ENCODE peak calls at places on chromosomes 4 and X, in five cellular contexts. D, O, J, U and V are unnamed samples.

GRCh38 chrX:104679175-104679574 is 113.2 kb downstream of the IL1RAPL2 start:
- DNase-seq in J (no peak), O (no peak), D (no peak), U (no peak), V (no peak)

GRCh38 chrX:140050906-140051305 is 85.6 kb upstream of the CXorf66 start:
- DNase-seq in D (no peak), J (peak; percentile 15), U (peak; percentile 5), O (no peak), V (no peak)

GRCh38 chr4:123438031-123438430 is 41.4 kb downstream of the SPRY1 start:
- DNase-seq in D (no peak), U (no peak), O (no peak), J (peak; percentile 39), V (no peak)

GRCh38 chr4:115249808-115250207 is 136.4 kb upstream of the NDST4 start:
- DNase-seq in U (no peak), D (no peak), O (no peak), J (no peak), V (no peak)

GRCh38 chrX:25020391-25021131 is 4.8 kb upstream of the ARX start:
- DNase-seq in D (peak; percentile 19), O (no peak), J (no peak), U (no peak), V (no peak)

GRCh38 chr4:138035781-138036258 is 206.3 kb downstream of the SLC7A11 start:
- DNase-seq in U (peak; percentile 67), O (no peak), J (peak; percentile 90), D (no peak), V (peak; percentile 11)

GRCh38 chr4:186765138-186765537 is 41.5 kb upstream of the FAT1 start:
- DNase-seq in J (no peak), U (peak; percentile 50), O (no peak), D (no peak), V (no peak)

GRCh38 chrX:8306296-8306975 is 135.4 kb upstream of the VCX2 start:
- DNase-seq in J (no peak), D (no peak), U (no peak), O (no peak), V (no peak)

GRCh38 chr4:87853108-87853507 is 20.3 kb downstream of the MEPE start:
- DNase-seq in U (peak; percentile 75), O (no peak), D (no peak), J (peak; percentile 81), V (no peak)

GRCh38 chr4:43394976-43395375 is 502.5 kb downstream of the GRXCR1 start:
- DNase-seq in U (peak; percentile 31), O (no peak), D (no peak), J (no peak), V (no peak)

GRCh38 chr4:57119054-57119651 is 9.0 kb upstream of the IGFBP7 start:
- DNase-seq in J (peak; percentile 95), D (no peak), O (no peak), U (peak; percentile 93), V (peak; percentile 74)

GRCh38 chrX:15863944-15864491 is 9.4 kb upstream of the AP1S2 start:
- DNase-seq in J (no peak), U (no peak), O (no peak), D (no peak), V (no peak)

GRCh38 chr4:174871407-174871806 is 42.4 kb upstream of the GLRA3 start:
- DNase-seq in U (no peak), O (no peak), J (no peak), D (no peak), V (no peak)

GRCh38 chr4:48774760-48775398 is 5.2 kb downstream of the FRYL start:
- DNase-seq in J (no peak), U (no peak), O (no peak), D (no peak), V (no peak)

GRCh38 chrX:46125139-46125538 is 420.1 kb downstream of the ZNF674 start:
- DNase-seq in D (no peak), J (peak; percentile 19), O (no peak), U (peak; percentile 1), V (no peak)

GRCh38 chr4:83370640-83370906 is 35.9 kb upstream of the HPSE start:
- DNase-seq in U (peak; percentile 43), D (no peak), J (no peak), O (no peak), V (no peak)

GRCh38 chr4:108849611-108850406 is 87.0 kb upstream of the ETNPPL start:
- DNase-seq in D (no peak), U (peak; percentile 83), O (peak; percentile 2), J (peak; percentile 68), V (no peak)

GRCh38 chr4:174669278-174669677 is 147.0 kb upstream of the HPGD start:
- DNase-seq in J (peak; percentile 93), U (peak; percentile 86), D (no peak), O (no peak), V (no peak)

GRCh38 chr4:141786921-141787320 is 150.5 kb downstream of the IL15 start:
- DNase-seq in U (no peak), O (no peak), J (no peak), D (no peak), V (no peak)

GRCh38 chr4:6452897-6453687 is 19.3 kb downstream of the PPP2R2C start:
- DNase-seq in U (no peak), J (no peak), O (no peak), D (no peak), V (no peak)

GRCh38 chr4:8197521-8197920 is 1.6 kb upstream of the SH3TC1 start:
- DNase-seq in D (no peak), O (no peak), J (no peak), U (no peak), V (no peak)

GRCh38 chr4:111512081-111512774 is 633.0 kb upstream of the FAM241A start:
- DNase-seq in O (no peak), U (peak; percentile 88), D (no peak), J (peak; percentile 95), V (no peak)

GRCh38 chr4:142405021-142405991 is 440.8 kb downstream of the INPP4B start:
- DNase-seq in J (peak; percentile 76), U (peak; percentile 85), D (peak; percentile 32), O (peak; percentile 32), V (peak; percentile 67)

GRCh38 chrX:66012094-66012534 is 27.8 kb downstream of the VSIG4 start:
- DNase-seq in U (no peak), J (no peak), D (no peak), O (no peak), V (no peak)

GRCh38 chr4:43331226-43332078 is 438.9 kb downstream of the GRXCR1 start:
- DNase-seq in D (no peak), U (peak; percentile 72), J (peak; percentile 3), O (no peak), V (no peak)

GRCh38 chr4:4880492-4880891 is 21.0 kb downstream of the MSX1 start:
- DNase-seq in D (no peak), O (no peak), J (peak; percentile 45), U (no peak), V (no peak)

GRCh38 chrX:132022115-132022862 is 813 bp upstream of the STK26 start:
- DNase-seq in U (peak; percentile 5), J (peak; percentile 25), D (peak; percentile 3), O (no peak), V (no peak)

GRCh38 chrX:98795636-98796035 is 1614.4 kb downstream of the PCDH19 start:
- DNase-seq in O (no peak), U (peak; percentile 8), D (no peak), J (no peak), V (no peak)

GRCh38 chr4:89640620-89641366 is 196.2 kb downstream of the SNCA start:
- DNase-seq in J (peak; percentile 59), U (peak; percentile 63), O (no peak), D (no peak), V (peak; percentile 33)

GRCh38 chr4:6271206-6271605 is 1.6 kb downstream of the WFS1 start:
- DNase-seq in O (no peak), J (no peak), U (no peak), D (no peak), V (no peak)

GRCh38 chrX:112067601-112068000 is 15.0 kb downstream of the TRPC5 start:
- DNase-seq in J (no peak), D (no peak), U (no peak), O (no peak), V (no peak)

GRCh38 chr4:151276787-151277557 is at the start of gene PRSS48:
- DNase-seq in J (peak; percentile 67), D (peak; percentile 10), O (no peak), U (peak; percentile 48), V (peak; percentile 57)

GRCh38 chr4:186486172-186486571 is 69.2 kb downstream of the MTNR1A start:
- DNase-seq in D (no peak), U (peak; percentile 22), O (no peak), J (peak; percentile 10), V (no peak)

GRCh38 chr4:8323947-8324555 is 54.5 kb downstream of the HTRA3 start:
- DNase-seq in J (no peak), O (no peak), U (no peak), D (no peak), V (no peak)